ENCODE peak calls at places on chromosomes 12 and 14, in five cellular contexts. D is B cell, W is kidney, H is gastrocnemius medialis, C is AG10803. B is an unnamed sample.

GRCh38 chr12:6684609-6685008 is 4.6 kb downstream of the ZNF384 start:
- DNase-seq in D (no peak), W (no peak), H (no peak), C (no peak), B (no peak)

GRCh38 chr12:6181583-6182278 is 18.5 kb upstream of the CD9 start:
- DNase-seq in D (no peak), W (no peak), H (no peak), C (no peak), B (no peak)

GRCh38 chr12:40158592-40159111 is 52.8 kb upstream of the SLC2A13 start:
- DNase-seq in D (no peak), W (no peak), H (peak), C (peak), B (no peak)

GRCh38 chr12:6193853-6194815 is 6.1 kb upstream of the CD9 start:
- DNase-seq in D (no peak), W (no peak), H (no peak), C (no peak), B (no peak)

GRCh38 chr12:65327207-65328076 is 49.0 kb downstream of the MSRB3 start:
- DNase-seq in D (no peak), W (no peak), H (no peak), C (peak), B (no peak)

GRCh38 chr14:64658201-64658600 is 46.0 kb upstream of the PLEKHG3 start:
- DNase-seq in D (no peak), W (no peak), H (no peak), C (no peak), B (no peak)

GRCh38 chr12:95083938-95084337 is 10.5 kb upstream of the NR2C1 start:
- DNase-seq in D (no peak), W (no peak), H (peak), C (peak), B (no peak)

GRCh38 chr12:56953314-56953713 is 4.1 kb downstream of the RDH16 start:
- DNase-seq in D (no peak), W (no peak), H (no peak), C (no peak), B (no peak)

GRCh38 chr14:84750284-84750683 is 779.7 kb upstream of the FLRT2 start:
- DNase-seq in D (no peak), W (no peak), H (no peak), C (no peak), B (no peak)

GRCh38 chr14:67618617-67619063 is 1.1 kb upstream of the ARG2 start:
- DNase-seq in D (peak), W (no peak), H (no peak), C (peak), B (peak)

GRCh38 chr12:71954861-71955260 is 16.2 kb downstream of the TPH2 start:
- DNase-seq in D (no peak), W (no peak), H (no peak), C (no peak), B (no peak)

GRCh38 chr12:58416211-58416610 is 474.8 kb downstream of the ATP23 start:
- DNase-seq in D (no peak), W (no peak), H (no peak), C (peak), B (no peak)

GRCh38 chr12:81354327-81354932 is 276.6 kb downstream of the ACSS3 start:
- DNase-seq in D (no peak), W (no peak), H (no peak), C (no peak), B (no peak)

GRCh38 chr12:104576980-104577925 is 120.5 kb downstream of the CHST11 start:
- DNase-seq in D (no peak), W (no peak), H (no peak), C (peak), B (no peak)

GRCh38 chr12:8692573-8692972 is 5.2 kb upstream of the RIMKLB start:
- DNase-seq in D (peak), W (no peak), H (no peak), C (peak), B (no peak)

DNA sequence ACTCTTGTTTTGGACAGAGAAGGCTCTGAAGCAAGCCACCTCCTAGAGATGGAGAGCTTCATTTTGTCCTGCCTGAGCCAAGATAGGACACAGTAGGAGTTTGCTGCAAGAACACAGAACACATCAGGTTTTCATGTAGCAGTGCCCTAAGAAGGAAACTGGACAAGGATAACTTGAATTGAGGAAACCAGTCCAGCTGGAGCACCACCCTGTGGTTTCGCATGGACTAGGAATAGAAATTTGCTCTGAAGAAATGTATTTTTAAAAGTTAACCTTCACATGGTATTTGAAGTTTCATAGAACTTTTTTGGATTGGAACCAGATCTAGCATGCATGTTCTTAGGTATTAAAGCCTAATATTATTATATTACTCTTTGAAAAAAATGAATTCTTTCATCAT is 68.8 kb downstream of the RERG start:
- DNase-seq in D (no peak), W (no peak), H (peak), C (peak), B (no peak)
- TF ChIP-seq CTCF in D (no peak), W (peak), H (peak), C (peak), B (no peak)

GRCh38 chr14:52821805-52822250 is 30.4 kb upstream of the GNPNAT1 start:
- DNase-seq in D (no peak), W (no peak), H (no peak), C (no peak), B (no peak)

GRCh38 chr14:52829527-52829926 is 38.1 kb upstream of the GNPNAT1 start:
- DNase-seq in D (no peak), W (no peak), H (no peak), C (no peak), B (no peak)

GRCh38 chr14:52827426-52827825 is 36.0 kb upstream of the GNPNAT1 start:
- DNase-seq in D (no peak), W (no peak), H (no peak), C (no peak), B (no peak)

GRCh38 chr14:52824479-52824878 is 33.1 kb upstream of the GNPNAT1 start:
- DNase-seq in D (no peak), W (no peak), H (no peak), C (no peak), B (no peak)

GRCh38 chr14:52825085-52825484 is 33.7 kb upstream of the GNPNAT1 start:
- DNase-seq in D (no peak), W (no peak), H (no peak), C (no peak), B (no peak)
- TF ChIP-seq CTCF in D (no peak), W (no peak), H (no peak), C (no peak), B (no peak)

DNA sequence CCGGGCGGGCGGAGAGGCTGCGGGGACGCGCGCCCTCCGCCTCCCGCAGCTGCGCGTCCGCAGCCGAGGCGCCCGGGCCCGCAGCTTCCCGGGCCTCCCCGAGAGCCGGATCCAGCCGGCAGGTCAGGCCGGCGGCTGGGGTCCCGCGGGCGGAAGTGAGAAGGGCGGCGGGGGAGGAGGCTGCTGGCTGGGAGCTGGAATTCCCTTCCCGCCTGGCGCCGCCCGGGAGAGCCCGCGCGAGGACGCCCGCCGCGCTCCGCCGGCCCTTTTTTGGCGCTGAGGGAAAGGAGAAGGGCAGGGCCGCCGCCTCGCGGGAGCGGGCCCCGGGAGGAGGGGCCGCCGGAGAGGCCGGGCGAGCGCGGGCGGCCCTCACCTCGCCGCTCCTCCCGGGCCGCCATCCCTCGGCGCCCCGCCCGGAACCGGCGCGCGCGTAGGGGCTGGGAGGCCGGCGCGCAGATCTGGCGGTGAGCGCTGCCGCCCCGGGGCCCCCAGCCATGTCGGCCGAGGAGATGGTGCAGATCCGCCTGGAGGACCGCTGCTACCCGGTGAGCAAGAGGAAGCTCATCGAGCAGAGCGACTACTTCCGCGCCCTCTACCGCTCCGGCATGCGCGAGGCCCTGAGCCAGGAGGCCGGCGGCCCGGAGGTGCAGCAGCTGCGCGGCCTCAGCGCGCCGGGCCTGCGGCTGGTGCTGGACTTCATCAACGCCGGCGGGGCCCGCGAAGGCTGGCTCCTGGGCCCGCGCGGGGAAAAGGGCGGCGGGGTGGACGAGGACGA is at the start of the genes KLHL42 and MANSC4:
- DNase-seq in D (peak), W (peak), H (peak), C (peak), B (peak)
- TF ChIP-seq CTCF in D (no peak), W (no peak), H (no peak), C (peak), B (no peak)

GRCh38 chr14:63633801-63634200 is 7.9 kb downstream of the WDR89 start:
- DNase-seq in D (no peak), W (no peak), H (no peak), C (no peak), B (no peak)

DNA sequence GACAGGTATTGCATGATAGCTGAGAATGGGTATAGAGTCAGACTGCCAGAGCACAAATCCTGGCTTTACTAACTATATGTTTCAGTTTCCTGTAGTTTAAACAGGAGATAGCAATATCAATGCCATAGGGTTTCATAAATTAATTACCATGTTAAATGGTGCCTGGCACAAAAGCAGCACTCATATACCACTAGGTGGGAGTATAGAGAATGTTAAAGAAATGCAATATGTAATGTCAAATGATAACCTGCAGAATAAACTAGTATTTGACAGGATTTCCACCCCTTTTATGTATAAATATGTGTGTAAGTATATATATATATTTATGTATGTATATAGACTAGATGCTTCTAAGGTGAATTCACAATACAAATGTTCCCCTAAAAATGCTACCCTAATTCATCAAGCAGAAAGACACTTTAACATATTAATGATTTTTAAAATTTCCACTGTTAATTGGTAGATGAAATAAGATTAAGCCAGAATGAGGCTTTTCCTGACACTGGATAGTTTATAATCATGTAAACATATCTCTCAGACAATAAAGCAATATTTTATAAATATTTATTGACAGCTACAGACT is 8.6 kb downstream of the WDR89 start:
- DNase-seq in D (no peak), W (no peak), H (no peak), C (peak), B (no peak)
- TF ChIP-seq CTCF in D (peak), W (peak), H (peak), C (peak), B (peak)

DNA sequence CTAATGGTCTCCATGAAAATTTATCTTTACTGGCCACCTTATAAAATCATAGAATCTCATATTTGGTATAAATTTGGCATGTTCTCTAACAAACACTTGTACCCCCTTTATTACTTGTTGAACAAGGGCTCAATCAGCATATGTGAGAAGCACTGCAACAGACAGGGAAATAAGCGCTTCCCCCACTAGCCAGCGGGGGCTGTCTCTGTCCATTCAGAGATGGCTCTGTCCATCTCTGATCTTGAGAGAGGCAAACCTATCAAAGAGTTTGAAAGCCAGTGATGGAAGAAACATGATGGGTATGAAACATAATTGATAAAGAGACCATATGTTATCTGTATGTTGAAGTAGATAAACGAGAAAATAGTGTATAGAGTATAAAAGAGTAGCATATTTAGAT is 326.8 kb downstream of the PDZRN4 start:
- DNase-seq in D (no peak), W (no peak), H (no peak), C (no peak), B (no peak)
- TF ChIP-seq CTCF in D (no peak), W (no peak), H (no peak), C (peak), B (no peak)

DNA sequence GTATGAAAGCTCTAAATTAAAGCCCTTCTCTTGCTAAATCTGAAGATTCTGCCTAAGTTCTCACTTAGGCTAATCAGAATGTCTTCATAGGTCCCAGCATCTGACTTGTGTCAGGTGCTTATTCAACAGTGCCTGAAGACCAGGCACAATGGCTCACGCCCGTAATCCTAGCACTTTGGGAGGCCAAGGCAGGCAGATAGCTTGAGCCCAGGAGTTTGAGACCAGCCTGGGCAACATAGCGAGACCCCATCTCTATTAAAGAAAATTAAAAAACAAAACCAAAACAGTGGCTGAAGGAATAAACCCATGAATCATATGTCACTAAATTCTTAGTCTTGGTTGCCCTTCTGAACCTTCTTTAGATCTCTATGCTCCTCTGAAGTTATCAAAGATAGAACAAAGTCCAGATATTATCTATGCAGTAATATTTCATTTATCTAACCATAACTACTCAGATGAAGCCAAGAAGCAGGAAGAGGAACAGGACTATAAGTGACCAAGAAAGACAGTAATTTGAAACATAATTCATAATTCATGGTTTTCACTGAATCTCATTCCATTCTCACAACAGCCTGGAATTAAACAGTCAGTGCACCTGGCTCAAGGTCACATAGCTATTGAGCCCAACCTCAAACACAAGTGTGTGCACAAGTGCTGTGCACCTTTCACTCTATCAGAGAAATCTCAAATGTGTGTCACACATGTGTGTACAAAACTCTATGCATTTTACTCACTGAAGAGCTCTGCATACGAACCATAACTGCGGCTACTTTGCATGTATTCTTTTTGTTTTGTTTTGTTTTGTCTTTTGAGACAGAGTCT is 6.6 kb downstream of the SLC7A7 start:
- DNase-seq in D (no peak), W (no peak), H (no peak), C (no peak), B (no peak)
- TF ChIP-seq CTCF in D (no peak), W (no peak), H (no peak), C (no peak), B (no peak)

GRCh38 chr12:27285395-27285794 is 41.3 kb downstream of the STK38L start:
- DNase-seq in D (no peak), W (no peak), H (no peak), C (no peak), B (no peak)
- TF ChIP-seq CTCF in D (no peak), W (no peak), H (no peak), C (no peak), B (no peak)

DNA sequence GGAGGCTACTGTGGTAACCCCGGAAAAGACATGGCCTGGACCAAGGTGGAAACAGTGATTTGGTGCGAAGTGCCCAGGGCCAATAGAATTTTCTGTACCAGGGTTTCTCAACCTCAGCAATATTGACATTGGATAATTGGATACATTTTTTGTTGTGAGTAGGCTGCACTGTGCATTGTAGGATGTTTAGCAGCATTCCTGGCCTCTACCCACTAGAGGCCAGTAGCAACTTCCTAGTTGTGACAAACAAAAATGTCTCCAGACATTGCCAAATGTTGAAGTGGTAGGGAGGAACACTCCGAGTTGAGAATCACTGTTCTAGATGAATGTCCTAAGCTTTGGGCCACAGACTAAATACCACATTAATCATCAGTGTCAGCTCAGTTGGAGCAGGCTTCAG is 6.2 kb upstream of the CGRRF1 start:
- DNase-seq in D (no peak), W (no peak), H (no peak), C (peak), B (no peak)
- TF ChIP-seq CTCF in D (no peak), W (no peak), H (no peak), C (peak), B (no peak)

GRCh38 chr14:100903672-100904185 is at the start of gene RTL1:
- DNase-seq in D (no peak), W (no peak), H (no peak), C (no peak), B (no peak)

GRCh38 chr14:100906420-100906819 is 2.9 kb upstream of the RTL1 start:
- DNase-seq in D (no peak), W (no peak), H (no peak), C (no peak), B (no peak)

GRCh38 chr14:100902792-100903191 is 730 bp downstream of the RTL1 start:
- DNase-seq in D (no peak), W (no peak), H (no peak), C (no peak), B (no peak)

GRCh38 chr14:100905166-100905565 is 1.6 kb upstream of the RTL1 start:
- DNase-seq in D (no peak), W (no peak), H (no peak), C (no peak), B (no peak)

DNA sequence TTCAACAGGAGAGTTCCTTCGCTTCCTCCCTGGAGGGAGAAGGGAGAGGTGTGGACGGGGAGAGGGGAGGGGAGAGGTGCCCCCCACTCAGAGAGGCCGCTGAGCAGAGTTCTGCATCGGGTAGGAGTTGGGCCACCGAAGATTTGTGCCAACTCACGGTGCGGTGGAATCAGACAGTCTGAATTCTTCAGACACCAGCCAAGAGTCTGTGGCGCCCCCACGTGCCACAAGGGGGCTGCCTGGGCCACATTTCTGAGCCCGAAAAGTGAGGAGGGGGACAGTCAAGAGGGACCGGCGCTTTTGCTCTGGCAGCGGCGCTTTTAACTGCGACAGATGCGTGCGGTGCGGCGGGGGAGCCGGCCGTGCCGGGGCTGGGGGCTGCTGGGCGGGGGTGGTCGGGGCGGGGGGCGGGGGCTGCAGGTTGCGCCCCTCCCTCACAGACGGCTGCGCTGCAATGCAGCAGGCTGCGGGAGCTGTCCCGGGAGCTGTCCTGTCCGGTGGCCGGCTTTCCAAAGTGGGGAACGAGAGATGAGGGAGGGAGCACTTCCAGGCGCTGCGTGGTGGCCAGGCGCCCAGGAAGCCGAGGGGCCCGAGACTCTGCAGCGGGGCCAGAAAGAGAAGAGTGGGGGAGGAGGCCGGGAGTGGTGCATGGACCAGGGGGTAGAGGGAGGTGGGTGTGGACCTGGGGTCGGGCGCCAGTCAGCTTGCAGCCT is 941 bp upstream of the RTL1 start:
- DNase-seq in D (no peak), W (no peak), H (no peak), C (no peak), B (no peak)
- TF ChIP-seq CTCF in D (no peak), W (no peak), H (no peak), C (no peak), B (no peak)

B was measured in natural killer cell.